ENCODE peak calls at places on chromosomes 5 and 9, in eight cellular contexts. G is IMR-90, J is sigmoid colon, M is ovary, U is H9, A is mammary epithelial cell, P is colonic mucosa, F is transverse colon. L is an unnamed sample.

GRCh38 chr5:129031886-129032683 is 62.5 kb upstream of the ISOC1 start:
- DNase-seq in P (no peak), F (no peak), J (no peak), G (no peak), A (no peak), U (no peak), M (no peak), L (no peak)

GRCh38 chr9:86452194-86452828 is 98.1 kb upstream of the TUT7 start:
- DNase-seq in U (no peak), M (no peak), F (no peak), G (peak; percentile 3), A (no peak), P (no peak), J (no peak), L (peak; percentile 19)

GRCh38 chr9:22158983-22159382 is 149.9 kb upstream of the CDKN2B start:
- DNase-seq in G (peak; percentile 91), M (peak; percentile 27), J (peak; percentile 75), F (peak; percentile 18), A (no peak), P (peak; percentile 34), U (no peak), L (no peak)

GRCh38 chr9:108093773-108094675 is 604.5 kb upstream of the KLF4 start:
- DNase-seq in P (peak; percentile 85), J (no peak), U (no peak), A (peak; percentile 95), F (peak; percentile 63), G (no peak), M (no peak), L (peak; percentile 97)

GRCh38 chr5:107028938-107029337 is 641.8 kb downstream of the EFNA5 start:
- DNase-seq in P (no peak), J (no peak), U (no peak), M (no peak), F (no peak), G (no peak), A (no peak), L (no peak)

GRCh38 chr9:16673171-16673570 is 197.3 kb downstream of the BNC2 start:
- DNase-seq in M (no peak), F (no peak), P (no peak), U (no peak), G (peak; percentile 54), J (no peak), A (peak; percentile 18), L (no peak)

GRCh38 chr5:10563940-10564837 is at the start of gene ANKRD33B:
- DNase-seq in P (peak; percentile 57), G (peak; percentile 63), F (peak; percentile 63), A (peak; percentile 65), U (peak; percentile 83), M (peak; percentile 54), J (peak; percentile 74), L (peak; percentile 6)

GRCh38 chr9:98958271-98958989 is 14.7 kb downstream of the COL15A1 start:
- DNase-seq in J (no peak), M (no peak), U (no peak), G (peak; percentile 98), A (no peak), P (no peak), F (no peak), L (no peak)

GRCh38 chr9:33619666-33620404 is 95.8 kb downstream of the ANKRD18B start:
- DNase-seq in A (peak; percentile 71), U (no peak), G (peak; percentile 97), P (no peak), J (no peak), F (no peak), M (no peak), L (peak; percentile 17)

GRCh38 chr5:150514708-150515211 is 6.8 kb downstream of the NDST1 start:
- DNase-seq in J (no peak), A (peak; percentile 66), G (peak; percentile 54), U (no peak), P (no peak), F (no peak), M (no peak), L (peak; percentile 79)

GRCh38 chr5:122101636-122102285 is 23.7 kb upstream of the LOX start:
- DNase-seq in J (no peak), G (peak; percentile 79), M (no peak), A (peak; percentile 35), U (no peak), F (no peak), P (no peak), L (peak; percentile 48)

GRCh38 chr5:131079232-131079631 is 85.8 kb downstream of the HINT1 start:
- DNase-seq in M (no peak), F (no peak), A (no peak), G (no peak), U (no peak), J (no peak), P (no peak), L (no peak)

GRCh38 chr5:84393969-84394368 is 9.3 kb upstream of the EDIL3 start:
- DNase-seq in J (no peak), F (no peak), M (no peak), G (peak; percentile 88), A (peak; percentile 86), U (no peak), P (no peak), L (no peak)

GRCh38 chr9:4371108-4371507 is 71.2 kb upstream of the GLIS3 start:
- DNase-seq in J (no peak), A (peak; percentile 73), P (no peak), G (peak; percentile 92), M (no peak), F (no peak), U (no peak), L (no peak)

GRCh38 chr5:151903243-151903653 is 21.4 kb downstream of the GLRA1 start:
- DNase-seq in U (peak; percentile 70), J (no peak), M (no peak), F (no peak), P (no peak), G (no peak), A (no peak), L (no peak)

DNA sequence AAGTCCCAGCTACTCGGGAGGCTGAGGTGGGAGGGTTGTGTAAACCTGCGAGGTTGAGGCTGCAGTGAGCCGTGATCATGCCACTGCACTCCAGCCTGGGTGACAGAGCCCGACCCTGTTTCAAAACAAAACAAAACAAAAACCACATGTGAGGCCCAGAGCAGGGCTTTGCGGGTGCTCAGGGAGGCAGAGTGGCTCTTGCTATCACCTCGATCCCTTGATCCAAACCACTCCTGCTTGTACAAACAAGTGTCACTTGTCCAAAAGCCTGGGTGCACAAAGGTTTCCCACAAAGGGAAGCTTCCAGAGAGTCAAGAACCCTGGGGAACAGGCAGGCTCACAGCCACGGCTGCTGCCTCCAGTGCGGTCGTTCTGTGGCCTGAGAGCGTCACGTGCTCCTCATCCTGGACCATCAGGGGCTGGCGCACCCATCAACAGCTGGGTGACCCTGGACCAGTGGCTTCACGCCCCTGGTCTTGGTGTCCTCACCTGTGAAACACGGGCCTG is 162.7 kb downstream of the C9orf50 start:
- DNase-seq in A (no peak), J (peak; percentile 80), U (no peak), F (peak; percentile 54), P (no peak), M (no peak), G (no peak), L (peak; percentile 40)
- H3K4me1 ChIP-seq in A (peaks cover 19% of the 10 kb centered on the region), J (peaks cover 38% of the 10 kb centered on the region), U (no peaks in the 10 kb centered on the region), F (peaks cover 38% of the 10 kb centered on the region), P (peaks cover 20% of the 10 kb centered on the region), M (peaks cover 20% of the 10 kb centered on the region), G (peaks cover 32% of the 10 kb centered on the region), L (peaks cover 12% of the 10 kb centered on the region)

GRCh38 chr9:24881361-24881760 is 335.7 kb upstream of the IZUMO3 start:
- DNase-seq in F (no peak), P (no peak), U (no peak), A (peak; percentile 76), G (no peak), J (no peak), M (no peak), L (no peak)
- H3K27ac ChIP-seq in F (no peak overlapping the region), P (no peak overlapping the region), U (no peak overlapping the region), A (peak overlapping the region; percentile 14), G (no peak overlapping the region), J (no peak overlapping the region), M (no peak overlapping the region), L (no peak overlapping the region)

GRCh38 chr5:135508496-135509005 is 27.2 kb downstream of the NEUROG1 start:
- DNase-seq in F (no peak), A (no peak), J (no peak), P (no peak), U (no peak), M (no peak), G (no peak), L (no peak)
- H3K27me3 ChIP-seq in F (peaks cover 51% of the 10 kb centered on the region), A (no peaks in the 10 kb centered on the region), J (peaks cover 8% of the 10 kb centered on the region), P (peaks cover 11% of the 10 kb centered on the region), U (peaks cover 21% of the 10 kb centered on the region), M (no peaks in the 10 kb centered on the region), G (peaks cover 39% of the 10 kb centered on the region), L (no peaks in the 10 kb centered on the region)

GRCh38 chr9:114392749-114393112 is 4.9 kb upstream of the AKNA start:
- DNase-seq in P (peak; percentile 83), G (no peak), J (no peak), F (peak; percentile 72), A (no peak), U (no peak), M (peak; percentile 54), L (peak; percentile 83)
- H3K4me1 ChIP-seq in P (peaks cover 19% of the 10 kb centered on the region), G (peaks cover 16% of the 10 kb centered on the region), J (peaks cover 30% of the 10 kb centered on the region), F (peaks cover 93% of the 10 kb centered on the region), A (peaks cover 11% of the 10 kb centered on the region), U (no peaks in the 10 kb centered on the region), M (peaks cover 35% of the 10 kb centered on the region), L (peaks cover 3% of the 10 kb centered on the region)

DNA sequence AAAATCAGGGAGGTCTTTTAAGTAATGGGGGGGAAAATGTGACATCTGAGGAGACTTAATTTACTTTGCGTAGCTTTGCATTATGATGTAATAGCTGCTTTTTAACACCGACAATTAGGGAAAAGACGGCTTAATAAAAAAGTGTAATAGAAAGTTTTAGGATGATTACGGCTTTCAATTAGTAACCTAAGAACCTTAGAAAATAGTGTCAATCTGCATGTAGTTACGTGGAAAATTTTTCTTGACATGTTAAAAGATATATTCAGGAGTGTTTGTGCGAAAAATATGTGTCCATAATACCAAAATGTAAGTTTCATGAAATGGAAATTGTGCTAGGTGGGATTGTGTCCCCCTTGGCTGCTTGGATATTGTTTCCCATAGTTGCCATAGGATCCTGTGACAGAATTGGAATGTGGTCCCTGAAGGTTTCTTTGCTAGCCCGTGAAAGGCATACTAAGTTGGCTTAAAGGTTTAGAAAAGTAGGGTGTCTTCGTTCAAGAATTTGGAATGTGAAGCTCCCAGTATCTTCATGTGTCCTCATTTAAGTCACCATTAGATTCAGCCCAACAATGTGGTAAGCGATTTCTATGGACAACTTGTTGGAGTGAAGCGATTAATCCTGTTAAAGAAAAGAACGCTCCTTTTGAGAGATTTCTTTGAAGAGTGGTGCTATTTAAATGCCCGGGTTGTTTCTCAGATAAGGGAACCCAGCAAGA is 1.9 kb downstream of the RGMB start:
- DNase-seq in F (no peak), M (no peak), A (no peak), J (no peak), P (no peak), U (no peak), G (no peak), L (peak; percentile 27)
- H3K27ac ChIP-seq in F (peak overlapping the region; percentile 98), M (no peak overlapping the region), A (peak overlapping the region; percentile 76), J (peak overlapping the region; percentile 96), P (peak overlapping the region; percentile 95), U (no peak overlapping the region), G (peak overlapping the region; percentile 47), L (no peak overlapping the region)

GRCh38 chr9:130660683-130661460 is 3.5 kb upstream of the PRDM12 start:
- DNase-seq in A (no peak), P (no peak), F (no peak), J (no peak), M (no peak), U (peak; percentile 65), G (no peak), L (no peak)
- H3K27me3 ChIP-seq in A (peaks cover 77% of the 10 kb centered on the region), P (peaks cover 86% of the 10 kb centered on the region), F (peaks cover 100% of the 10 kb centered on the region), J (peaks cover 89% of the 10 kb centered on the region), M (peaks cover 8% of the 10 kb centered on the region), U (peaks cover 87% of the 10 kb centered on the region), G (peaks cover 97% of the 10 kb centered on the region), L (peaks cover 63% of the 10 kb centered on the region)

L was measured in small intestine.